ENCODE peak calls at places on chromosomes 7 and 10, in seven cellular contexts. H is GM20000, R is tibial nerve, C is left ventricle myocardium inferior, M is BE2C, N is esophagus squamous epithelium, U is heart left ventricle. Z is an unnamed sample.

GRCh38 chr7:43758029-43758860 is at the start of gene BLVRA:
- DNase-seq in H (peak; percentile 93), R (peak; percentile 43), C (peak; percentile 76), M (peak; percentile 81), N (no peak), U (peak; percentile 80), Z (peak; percentile 83)

GRCh38 chr10:46557319-46558140 is 1.1 kb upstream of the GPRIN2 start:
- DNase-seq in H (no peak), R (peak; percentile 4), C (peak; percentile 22), M (peak; percentile 46), N (no peak), U (peak; percentile 16), Z (peak; percentile 14)

GRCh38 chr7:2593036-2593727 is 34.4 kb downstream of the IQCE start:
- DNase-seq in H (no peak), R (no peak), C (no peak), M (no peak), N (no peak), U (no peak), Z (no peak)

GRCh38 chr10:71984126-71984797 is 20.1 kb downstream of the CHST3 start:
- DNase-seq in H (no peak), R (no peak), C (no peak), M (no peak), N (no peak), U (no peak), Z (no peak)

GRCh38 chr10:71860243-71861029 is 9.4 kb upstream of the PSAP start:
- DNase-seq in H (peak; percentile 57), R (peak; percentile 91), C (peak; percentile 92), M (peak; percentile 96), N (peak; percentile 51), U (peak; percentile 94), Z (peak; percentile 51)

GRCh38 chr7:20778063-20778721 is 8.5 kb downstream of the SP8 start:
- DNase-seq in H (peak; percentile 70), R (no peak), C (no peak), M (peak; percentile 61), N (no peak), U (no peak), Z (peak; percentile 86)

GRCh38 chr7:133773601-133774000 is 353.5 kb upstream of the LRGUK start:
- DNase-seq in H (no peak), R (no peak), C (no peak), M (no peak), N (no peak), U (no peak), Z (no peak)

GRCh38 chr10:34758447-34758996 is 56.6 kb downstream of the PARD3 start:
- DNase-seq in H (no peak), R (no peak), C (no peak), M (no peak), N (no peak), U (no peak), Z (no peak)

GRCh38 chr10:3186365-3186764 is 13.8 kb upstream of the PITRM1 start:
- DNase-seq in H (no peak), R (no peak), C (no peak), M (no peak), N (no peak), U (no peak), Z (no peak)

GRCh38 chr10:126935263-126935946 is 30.2 kb downstream of the DOCK1 start:
- DNase-seq in H (no peak), R (no peak), C (no peak), M (peak; percentile 39), N (no peak), U (no peak), Z (no peak)

GRCh38 chr7:112546723-112547513 is 66.1 kb downstream of the LSMEM1 start:
- DNase-seq in H (no peak), R (no peak), C (no peak), M (peak; percentile 74), N (no peak), U (no peak), Z (no peak)

GRCh38 chr10:103171278-103171677 is 21.8 kb downstream of the NT5C2 start:
- DNase-seq in H (no peak), R (no peak), C (no peak), M (no peak), N (no peak), U (no peak), Z (no peak)

DNA sequence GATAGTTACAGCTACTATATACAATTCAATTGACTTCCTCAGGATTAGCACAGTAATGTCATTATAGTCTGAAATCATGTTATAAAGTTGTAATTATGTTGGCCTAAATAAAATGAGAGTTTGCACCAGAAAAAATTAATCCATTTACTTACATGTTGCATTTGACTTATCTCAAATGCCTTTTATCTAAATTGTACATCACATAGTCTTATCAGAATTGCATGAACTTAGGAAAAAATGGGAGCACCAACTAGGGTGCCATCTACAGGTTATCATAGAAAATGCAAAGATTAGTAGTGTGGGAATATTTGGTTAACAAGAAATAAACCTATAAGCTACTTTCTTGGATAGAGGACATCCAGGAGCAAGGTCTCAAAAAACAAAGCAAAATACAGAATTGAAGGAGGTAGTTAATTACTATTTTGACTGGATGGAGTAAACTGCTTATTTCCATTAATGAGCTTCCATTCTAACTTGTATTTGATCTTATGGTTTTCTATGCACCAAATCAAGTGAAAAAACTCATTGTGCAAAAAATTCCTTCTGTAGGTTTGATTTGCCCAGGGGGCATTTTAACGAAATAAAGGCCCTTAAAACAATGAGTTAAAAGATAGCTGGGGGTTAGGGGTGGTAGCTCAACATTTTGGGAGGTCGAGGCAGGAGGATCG is 60.0 kb upstream of the ORC5 start:
- DNase-seq in H (no peak), R (no peak), C (no peak), M (no peak), N (no peak), U (no peak), Z (no peak)
- TF ChIP-seq CTCF in H (no peak), R (peak; percentile 33), C (peak; percentile 52), M (peak; percentile 68), N (peak; percentile 6), U (no peak), Z (peak; percentile 42)

GRCh38 chr10:108911814-108912541 is 1011.3 kb downstream of the XPNPEP1 start:
- DNase-seq in H (peak; percentile 28), R (peak; percentile 59), C (peak; percentile 38), M (peak; percentile 76), N (no peak), U (peak; percentile 27), Z (peak; percentile 90)
- TF ChIP-seq CTCF in H (no peak), R (peak; percentile 14), C (peak; percentile 44), M (peak; percentile 68), N (no peak), U (no peak), Z (peak; percentile 49)

GRCh38 chr7:50612704-50613103 is 47.5 kb upstream of the DDC start:
- DNase-seq in H (no peak), R (no peak), C (no peak), M (no peak), N (no peak), U (no peak), Z (no peak)

GRCh38 chr7:50618281-50618680 is 53.1 kb upstream of the DDC start:
- DNase-seq in H (no peak), R (no peak), C (no peak), M (no peak), N (no peak), U (no peak), Z (no peak)

GRCh38 chr7:50615519-50615845 is 50.3 kb upstream of the DDC start:
- DNase-seq in H (no peak), R (no peak), C (no peak), M (no peak), N (no peak), U (no peak), Z (no peak)

GRCh38 chr7:50613473-50613872 is 48.3 kb upstream of the DDC start:
- DNase-seq in H (no peak), R (no peak), C (no peak), M (no peak), N (no peak), U (no peak), Z (no peak)

DNA sequence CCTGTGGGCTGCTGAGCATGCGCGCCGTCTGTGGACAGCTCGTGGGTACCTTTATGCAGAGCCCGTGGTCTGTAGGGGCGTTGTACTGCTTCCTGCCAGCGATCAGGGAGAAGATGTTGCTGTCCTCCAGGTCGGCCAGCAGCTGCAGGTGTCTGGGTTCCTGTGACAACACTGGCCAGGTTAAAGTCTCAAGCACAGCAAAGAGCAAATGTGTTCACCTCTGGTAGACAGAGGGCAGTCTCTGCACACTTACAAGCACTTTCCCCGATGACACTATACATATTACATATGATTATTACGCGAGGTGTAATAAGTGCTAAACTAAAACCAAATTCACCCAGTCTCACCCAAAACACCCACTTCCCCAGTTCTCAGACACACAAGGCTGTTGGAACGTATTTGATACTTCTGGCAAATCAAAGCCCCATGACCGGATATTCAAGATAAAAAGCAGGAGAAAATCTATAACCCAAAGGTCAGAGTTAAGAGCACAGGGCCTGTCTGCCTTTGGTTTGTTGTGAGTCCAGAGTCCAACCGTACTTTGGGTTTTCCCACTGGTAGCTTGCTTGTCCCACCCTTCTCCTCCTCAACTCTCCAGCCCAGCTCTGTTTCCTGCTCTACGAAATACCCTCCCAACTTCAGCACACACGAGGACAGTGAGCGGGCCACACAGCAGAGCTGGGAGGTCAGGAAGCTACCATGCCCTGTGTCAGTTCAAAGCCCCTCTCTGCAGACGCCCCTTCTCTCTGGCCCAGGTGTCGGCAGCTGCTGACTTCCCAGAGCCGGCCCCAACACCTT is 49.7 kb upstream of the DDC start:
- DNase-seq in H (no peak), R (no peak), C (no peak), M (no peak), N (no peak), U (no peak), Z (no peak)
- TF ChIP-seq CTCF in H (peak; percentile 26), R (peak; percentile 16), C (peak; percentile 63), M (peak; percentile 31), N (peak; percentile 20), U (peak; percentile 28), Z (no peak)

GRCh38 chr10:123965973-123966895 is 74.6 kb upstream of the CPXM2 start:
- DNase-seq in H (no peak), R (no peak), C (no peak), M (no peak), N (no peak), U (no peak), Z (no peak)

GRCh38 chr10:123967626-123968243 is 76.1 kb upstream of the CPXM2 start:
- DNase-seq in H (peak; percentile 88), R (peak; percentile 74), C (peak; percentile 58), M (peak; percentile 78), N (no peak), U (peak; percentile 58), Z (peak; percentile 90)

GRCh38 chr10:123966896-123967231 is 75.3 kb upstream of the CPXM2 start:
- DNase-seq in H (no peak), R (no peak), C (no peak), M (no peak), N (no peak), U (no peak), Z (no peak)

GRCh38 chr10:123958221-123958620 is 66.6 kb upstream of the CPXM2 start:
- DNase-seq in H (no peak), R (no peak), C (no peak), M (no peak), N (no peak), U (no peak), Z (no peak)

DNA sequence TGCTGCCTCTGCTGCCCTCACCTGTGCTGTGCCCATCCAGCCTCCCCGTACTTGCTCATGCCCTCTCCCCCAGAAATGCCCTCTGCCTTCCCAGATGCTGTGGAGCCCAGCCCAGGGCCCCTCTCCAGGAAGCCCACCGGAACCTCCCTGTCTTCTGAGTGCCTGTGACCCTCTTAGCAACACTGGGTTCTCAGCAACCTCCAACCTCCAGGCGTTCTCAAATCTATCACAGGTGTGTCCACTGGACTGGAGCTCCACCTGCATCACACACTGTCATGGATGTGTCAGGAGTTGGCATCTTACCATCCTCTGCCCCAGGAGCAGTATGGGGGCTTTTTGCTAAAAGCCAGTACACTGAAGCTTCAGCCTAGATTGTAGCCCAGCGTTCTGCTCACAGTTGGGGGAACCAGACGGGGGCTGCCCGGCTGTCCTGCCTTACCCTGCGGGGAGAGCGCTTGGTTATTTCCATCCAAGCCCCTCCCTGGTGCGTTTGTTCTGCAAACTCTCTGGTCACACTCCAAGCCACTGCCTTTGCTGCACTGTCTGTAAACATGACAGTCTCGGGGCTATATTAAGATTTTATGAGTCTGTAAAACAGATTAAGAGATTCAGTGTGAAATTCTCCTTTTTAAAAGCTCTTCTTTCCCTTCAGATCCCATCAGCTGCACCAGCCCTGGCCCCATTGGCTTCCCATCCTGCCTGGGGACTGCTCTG is 71.3 kb upstream of the CPXM2 start:
- DNase-seq in H (no peak), R (no peak), C (no peak), M (no peak), N (no peak), U (no peak), Z (no peak)
- TF ChIP-seq CTCF in H (no peak), R (no peak), C (no peak), M (no peak), N (no peak), U (no peak), Z (no peak)